ENCODE peak calls at places on chromosomes 5 and 9, in six cellular contexts. H, N, P, L, J and I are unnamed samples.

GRCh38 chr5:178257650-178258049 is 25.0 kb upstream of the PHYKPL start:
- DNase-seq in L (no peak), H (no peak), N (no peak), P (no peak), J (no peak), I (no peak)

GRCh38 chr5:177336112-177336511 is 15.4 kb downstream of the LMAN2 start:
- DNase-seq in J (no peak), P (peak), H (no peak), L (no peak), N (no peak), I (no peak)

GRCh38 chr5:178818094-178818493 is 41.7 kb upstream of the ZNF354B start:
- DNase-seq in H (no peak), N (no peak), J (no peak), L (no peak), P (no peak), I (no peak)

GRCh38 chr9:26833792-26834191 is 58.8 kb downstream of the CAAP1 start:
- DNase-seq in N (peak), P (peak), H (no peak), J (no peak), L (no peak), I (no peak)

GRCh38 chr5:130529716-130530485 is 625.6 kb downstream of the CHSY3 start:
- DNase-seq in J (no peak), H (no peak), P (peak), N (no peak), L (no peak), I (no peak)

GRCh38 chr9:84325347-84325982 is 15.1 kb downstream of the SLC28A3 start:
- DNase-seq in N (no peak), H (peak), L (no peak), J (no peak), P (peak), I (no peak)

GRCh38 chr5:95623706-95624105 is 3.8 kb downstream of the GPR150 start:
- DNase-seq in N (no peak), H (no peak), J (no peak), L (no peak), P (no peak), I (no peak)

GRCh38 chr5:21802869-21803490 is 1050.2 kb downstream of the CDH12 start:
- DNase-seq in H (peak), L (no peak), P (peak), N (peak), J (no peak), I (no peak)

GRCh38 chr9:27331393-27331792 is 34.4 kb upstream of the EQTN start:
- DNase-seq in L (no peak), J (no peak), H (no peak), P (no peak), N (no peak), I (no peak)

GRCh38 chr9:109745335-109746283 is 34.4 kb upstream of the PALM2AKAP2 start:
- DNase-seq in H (peak), L (no peak), J (no peak), P (no peak), N (peak), I (no peak)

GRCh38 chr9:112361602-112362001 is 18.3 kb upstream of the HSDL2 start:
- DNase-seq in L (no peak), H (peak), N (peak), J (no peak), P (peak), I (no peak)

GRCh38 chr5:16784843-16785791 is 151.0 kb downstream of the MYO10 start:
- DNase-seq in J (no peak), N (peak), H (peak), L (no peak), P (peak), I (no peak)

GRCh38 chr5:180137401-180138213 is 66.0 kb upstream of the RNF130 start:
- DNase-seq in P (no peak), L (peak), J (no peak), N (no peak), H (no peak), I (peak)

GRCh38 chr9:14428781-14429230 is 114.9 kb upstream of the NFIB start:
- DNase-seq in H (peak), L (no peak), J (no peak), N (peak), P (peak), I (peak)

GRCh38 chr5:7762267-7762666 is 88.7 kb downstream of the CFAP90 start:
- DNase-seq in H (no peak), P (peak), J (no peak), L (no peak), N (no peak), I (no peak)

GRCh38 chr5:139177809-139178581 is 20.2 kb downstream of the SIL1 start:
- DNase-seq in J (no peak), P (peak), H (no peak), N (no peak), L (no peak), I (no peak)

GRCh38 chr5:89668821-89669220 is 740.7 kb downstream of the CETN3 start:
- DNase-seq in H (peak), P (no peak), L (no peak), N (no peak), J (no peak), I (no peak)

GRCh38 chr9:76458903-76459690 is at the start of gene GCNT1:
- DNase-seq in H (peak), N (peak), P (peak), L (peak), J (peak), I (peak)

GRCh38 chr5:74199436-74200210 is 440.9 kb downstream of the ENC1 start:
- DNase-seq in J (no peak), L (no peak), N (no peak), H (peak), P (no peak), I (no peak)

GRCh38 chr5:172805018-172805683 is 28.9 kb upstream of the ERGIC1 start:
- DNase-seq in J (no peak), N (no peak), L (no peak), P (no peak), H (no peak), I (no peak)

GRCh38 chr9:107389617-107390071 is 99.9 kb downstream of the KLF4 start:
- DNase-seq in L (no peak), J (no peak), H (peak), P (peak), N (peak), I (no peak)

GRCh38 chr5:176724472-176724871 is 77.2 kb downstream of the TSPAN17 start:
- DNase-seq in L (no peak), H (no peak), J (no peak), N (no peak), P (no peak), I (no peak)

GRCh38 chr5:169094586-169095409 is 206.1 kb downstream of the SLIT3 start:
- DNase-seq in L (no peak), H (peak), J (no peak), P (peak), N (no peak), I (no peak)

GRCh38 chr5:80275347-80275746 is 19.5 kb upstream of the SERINC5 start:
- DNase-seq in L (no peak), J (no peak), N (peak), H (peak), P (peak), I (no peak)

GRCh38 chr9:83041771-83042170 is 21.2 kb downstream of the RASEF start:
- DNase-seq in L (no peak), P (no peak), H (peak), N (peak), J (no peak), I (no peak)

GRCh38 chr5:24642022-24642421 is 2.8 kb downstream of the CDH10 start:
- DNase-seq in L (no peak), H (peak), J (no peak), P (peak), N (peak), I (no peak)

GRCh38 chr9:135328485-135329417 is 150.8 kb upstream of the PPP1R26 start:
- DNase-seq in N (no peak), P (no peak), J (no peak), L (peak), H (no peak), I (no peak)

GRCh38 chr9:6410653-6411052 is 2.3 kb upstream of the UHRF2 start:
- DNase-seq in L (no peak), H (no peak), N (no peak), J (no peak), P (no peak), I (no peak)

GRCh38 chr5:131796793-131797693 is at the start of gene FNIP1:
- DNase-seq in P (peak), H (peak), N (peak), L (peak), J (peak), I (peak)
- TF ChIP-seq CTCF in P (no peak), H (no peak), N (no peak), L (no peak), J (no peak), I (no peak)

GRCh38 chr9:25353783-25354182 is 324.5 kb downstream of the TUSC1 start:
- DNase-seq in H (no peak), L (no peak), J (no peak), N (no peak), P (no peak), I (no peak)

DNA sequence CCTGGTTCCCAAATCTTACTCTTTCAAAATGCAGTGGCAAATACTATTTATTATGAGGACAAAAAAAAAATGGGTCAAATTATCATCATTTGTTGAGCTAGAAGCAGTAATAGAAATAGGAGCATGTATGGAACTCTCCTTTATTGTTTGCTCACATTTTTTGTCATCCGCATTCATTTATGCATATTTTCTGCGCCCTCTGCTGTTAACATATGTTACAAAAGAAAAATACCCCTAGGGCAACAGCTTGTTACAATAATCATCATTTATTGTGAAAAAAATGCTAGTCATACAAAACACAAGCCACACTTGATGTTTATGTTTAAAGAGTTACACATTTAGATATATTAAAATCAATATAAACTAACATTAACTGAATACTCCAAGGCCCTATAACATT is 328.2 kb downstream of the TUSC1 start:
- DNase-seq in L (no peak), J (no peak), H (no peak), P (peak), N (no peak), I (no peak)
- TF ChIP-seq CTCF in L (no peak), J (no peak), H (no peak), P (no peak), N (no peak), I (no peak)

GRCh38 chr5:147998704-147999103 is 65.1 kb upstream of the SPINK5 start:
- DNase-seq in L (no peak), J (no peak), N (no peak), P (no peak), H (no peak), I (no peak)
- TF ChIP-seq CTCF in L (no peak), J (no peak), N (no peak), P (no peak), H (no peak), I (no peak)

GRCh38 chr5:111746791-111747190 is 10.2 kb downstream of the NREP start:
- DNase-seq in L (no peak), H (peak), N (no peak), J (no peak), P (no peak), I (no peak)

GRCh38 chr5:111748304-111748763 is 8.7 kb downstream of the NREP start:
- DNase-seq in P (peak), N (peak), H (peak), J (no peak), L (no peak), I (no peak)

GRCh38 chr5:111749303-111750026 is 7.5 kb downstream of the NREP start:
- DNase-seq in H (peak), P (no peak), L (no peak), J (no peak), N (no peak), I (no peak)

GRCh38 chr5:111745075-111745474 is 11.9 kb downstream of the NREP start:
- DNase-seq in L (no peak), P (no peak), J (no peak), N (no peak), H (no peak), I (no peak)

DNA sequence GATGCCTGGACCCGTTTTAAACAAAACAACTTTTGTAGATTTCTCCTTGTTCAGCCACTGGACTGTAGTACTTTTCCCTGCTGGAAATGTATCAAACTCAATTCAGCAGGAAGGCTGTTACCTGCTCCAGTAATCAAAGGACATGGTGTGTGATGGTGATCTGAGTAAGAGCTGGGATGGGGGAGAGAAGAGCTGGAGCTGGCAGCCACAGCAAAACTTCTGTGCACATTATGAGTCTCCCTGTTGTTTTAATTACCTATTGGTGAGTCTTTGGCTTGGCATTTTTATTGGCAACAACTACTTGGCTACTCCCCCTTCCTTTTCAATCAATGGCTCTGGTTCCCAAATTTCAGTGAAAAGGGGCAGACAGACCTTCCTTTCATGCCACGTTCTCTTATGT is 9.7 kb downstream of the NREP start:
- DNase-seq in N (no peak), H (peak), L (no peak), J (no peak), P (peak), I (no peak)
- TF ChIP-seq CTCF in N (no peak), H (no peak), L (no peak), J (no peak), P (no peak), I (no peak)

GRCh38 chr9:36913393-36914211 is 120.5 kb downstream of the PAX5 start:
- DNase-seq in P (no peak), J (no peak), L (no peak), N (no peak), H (no peak), I (no peak)
- TF ChIP-seq CTCF in P (no peak), J (no peak), L (no peak), N (peak), H (no peak), I (no peak)

DNA sequence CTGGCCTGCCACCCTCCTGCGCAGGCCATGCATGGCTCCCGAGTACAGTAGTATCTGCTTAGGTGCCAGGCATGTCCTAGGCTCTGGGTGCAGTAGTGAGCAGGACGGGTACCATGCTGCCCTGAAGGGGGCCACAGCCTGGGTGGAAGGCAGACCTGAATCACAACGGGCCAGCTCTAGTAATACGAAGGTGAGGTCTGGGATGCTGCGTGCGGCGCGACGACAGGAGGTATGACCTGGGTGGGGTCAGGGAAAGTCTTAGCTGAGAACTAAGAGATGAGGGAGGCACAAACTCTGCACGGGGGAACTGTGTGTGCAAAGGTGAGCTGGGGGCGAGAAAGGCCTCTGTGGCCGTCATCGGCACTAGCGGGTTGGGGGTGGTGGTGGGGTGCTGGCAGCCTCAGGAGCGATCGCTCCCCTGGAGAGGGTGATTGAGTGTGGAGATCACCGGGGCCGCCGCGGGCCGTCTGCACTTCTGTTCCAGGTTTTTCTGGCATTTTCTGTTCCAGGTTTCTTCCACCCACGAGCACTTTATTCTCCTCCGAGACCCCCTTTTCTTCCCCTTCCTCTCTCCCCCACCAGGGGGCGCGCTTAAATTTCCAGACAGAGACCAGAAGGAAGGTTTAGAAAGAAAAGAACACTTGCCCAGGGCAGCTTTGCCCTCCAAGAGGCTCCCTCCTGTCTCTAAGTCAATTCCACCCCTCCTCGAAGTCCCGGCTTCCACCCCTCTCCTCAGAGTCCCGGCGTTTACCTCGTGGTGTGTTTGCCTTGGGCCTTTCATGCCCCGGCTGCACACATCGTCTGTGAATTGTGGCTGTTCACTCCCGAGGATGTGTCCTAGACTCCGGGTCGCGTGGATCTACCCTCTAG is 15.1 kb downstream of the PDLIM4 start:
- DNase-seq in J (no peak), L (peak), H (no peak), N (peak), P (peak), I (peak)
- TF ChIP-seq CTCF in J (peak), L (peak), H (peak), N (peak), P (peak), I (peak)